ENCODE peak calls at places on chromosomes 16 and 17, in six cellular contexts. U is HCT116, M is tibial nerve, P is upper lobe of right lung, T is IMR-90, R is body of pancreas. E is an unnamed sample.
A peak's percentile ranks its signal among the peaks of the same experiment; 100 is the strongest.

GRCh38 chr17:15303293-15303692 is 38.1 kb downstream of the TEKT3 start:
- DNase-seq in U (no peak), M (no peak), R (no peak), P (no peak), T (no peak), E (no peak)

GRCh38 chr16:66961065-66961744 is at the start of gene CES3:
- DNase-seq in T (peak; percentile 58), M (peak; percentile 21), P (peak; percentile 84), R (peak; percentile 86), U (peak; percentile 75), E (peak; percentile 67)

GRCh38 chr16:1278456-1278855 is 22.6 kb downstream of the TPSD1 start:
- DNase-seq in T (no peak), M (no peak), P (no peak), U (no peak), R (no peak), E (no peak)

GRCh38 chr17:8698142-8699050 is 46.2 kb downstream of the CCDC42 start:
- DNase-seq in P (no peak), M (no peak), U (no peak), T (peak; percentile 79), R (peak; percentile 21), E (peak; percentile 65)

GRCh38 chr17:63675231-63675606 is 24.7 kb downstream of the LIMD2 start:
- DNase-seq in R (no peak), T (no peak), M (no peak), P (no peak), U (no peak), E (peak; percentile 29)

GRCh38 chr17:59845595-59846390 is 47.0 kb downstream of the TUBD1 start:
- DNase-seq in P (no peak), T (peak; percentile 89), M (peak; percentile 48), U (peak; percentile 90), R (peak; percentile 80), E (peak; percentile 75)

GRCh38 chr17:75950850-75951554 is 10.2 kb upstream of the FBF1 start:
- DNase-seq in P (no peak), R (no peak), T (peak; percentile 18), M (no peak), U (no peak), E (no peak)

GRCh38 chr16:7185689-7186088 is 147.0 kb upstream of the RBFOX1 start:
- DNase-seq in T (no peak), P (no peak), M (no peak), R (no peak), U (no peak), E (no peak)

GRCh38 chr17:63834431-63835166 is 7.1 kb upstream of the FTSJ3 start:
- DNase-seq in M (peak; percentile 33), P (no peak), R (peak; percentile 77), U (peak; percentile 83), T (peak; percentile 85), E (peak; percentile 72)

GRCh38 chr16:5918553-5919127 is 821.0 kb upstream of the EEF2KMT start:
- DNase-seq in M (no peak), T (no peak), R (no peak), P (no peak), U (no peak), E (no peak)
- TF ChIP-seq CTCF in M (no peak), T (no peak), R (no peak), P (no peak), U (no peak), E (no peak)

DNA sequence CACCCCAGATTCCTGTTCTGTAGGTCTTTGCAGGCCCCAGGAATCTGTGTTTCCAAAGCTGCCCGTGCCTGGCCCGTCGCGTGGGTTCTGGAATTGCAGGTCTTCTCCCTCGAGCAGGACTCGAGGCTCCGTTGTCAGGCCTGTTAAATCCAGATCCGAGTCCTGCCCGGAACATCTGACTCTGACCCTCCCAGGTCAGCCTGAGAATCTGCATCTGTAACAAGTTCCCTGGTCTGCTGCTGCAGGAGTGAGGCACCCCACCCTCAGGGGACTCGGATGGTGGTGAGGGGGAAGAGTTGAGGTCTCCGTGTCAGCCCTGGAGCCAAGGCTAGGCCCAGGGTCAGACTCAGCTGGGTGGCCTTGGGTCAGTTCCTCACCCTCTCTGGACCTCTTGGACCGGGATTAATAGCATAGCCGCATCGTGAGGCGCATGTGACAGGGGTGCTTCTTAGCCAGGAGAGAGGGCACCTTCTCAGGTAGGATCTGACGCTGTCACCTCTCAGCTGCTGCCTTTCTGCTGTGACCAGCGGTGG is 8.8 kb downstream of the SPIRE2 start:
- DNase-seq in P (no peak), M (no peak), U (no peak), T (no peak), R (no peak), E (no peak)
- H3K27ac ChIP-seq in P (peak overlapping the region; percentile 68), M (no peak overlapping the region), U (no peak overlapping the region), T (no peak overlapping the region), R (no peak overlapping the region), E (no peak overlapping the region)

DNA sequence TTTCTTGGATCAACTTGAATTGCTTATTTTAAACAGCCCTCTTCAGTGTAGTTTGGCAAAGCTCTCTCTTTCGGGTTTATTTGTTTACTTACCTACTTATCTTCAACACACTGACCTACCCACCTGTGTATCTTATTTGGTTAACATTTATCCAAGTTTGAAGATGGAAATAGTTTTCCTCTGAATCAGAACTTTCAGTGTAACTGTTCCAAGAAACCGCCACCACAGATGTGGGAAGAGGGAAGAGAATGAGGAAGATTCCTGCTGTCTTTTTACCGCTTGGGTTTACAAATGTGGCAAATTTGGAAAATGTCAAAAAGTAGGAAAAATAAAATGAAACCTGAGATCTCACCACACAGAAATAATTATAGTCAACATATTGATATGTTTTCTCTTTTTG is 115.8 kb downstream of the MSI2 start:
- DNase-seq in T (peak; percentile 66), P (no peak), R (no peak), M (no peak), U (peak; percentile 75), E (peak; percentile 6)
- H3K36me3 ChIP-seq in T (no peaks in the 10 kb centered on the region), P (no peaks in the 10 kb centered on the region), R (no peaks in the 10 kb centered on the region), M (no peaks in the 10 kb centered on the region), U (peaks cover 9% of the 10 kb centered on the region), E (no peaks in the 10 kb centered on the region)

DNA sequence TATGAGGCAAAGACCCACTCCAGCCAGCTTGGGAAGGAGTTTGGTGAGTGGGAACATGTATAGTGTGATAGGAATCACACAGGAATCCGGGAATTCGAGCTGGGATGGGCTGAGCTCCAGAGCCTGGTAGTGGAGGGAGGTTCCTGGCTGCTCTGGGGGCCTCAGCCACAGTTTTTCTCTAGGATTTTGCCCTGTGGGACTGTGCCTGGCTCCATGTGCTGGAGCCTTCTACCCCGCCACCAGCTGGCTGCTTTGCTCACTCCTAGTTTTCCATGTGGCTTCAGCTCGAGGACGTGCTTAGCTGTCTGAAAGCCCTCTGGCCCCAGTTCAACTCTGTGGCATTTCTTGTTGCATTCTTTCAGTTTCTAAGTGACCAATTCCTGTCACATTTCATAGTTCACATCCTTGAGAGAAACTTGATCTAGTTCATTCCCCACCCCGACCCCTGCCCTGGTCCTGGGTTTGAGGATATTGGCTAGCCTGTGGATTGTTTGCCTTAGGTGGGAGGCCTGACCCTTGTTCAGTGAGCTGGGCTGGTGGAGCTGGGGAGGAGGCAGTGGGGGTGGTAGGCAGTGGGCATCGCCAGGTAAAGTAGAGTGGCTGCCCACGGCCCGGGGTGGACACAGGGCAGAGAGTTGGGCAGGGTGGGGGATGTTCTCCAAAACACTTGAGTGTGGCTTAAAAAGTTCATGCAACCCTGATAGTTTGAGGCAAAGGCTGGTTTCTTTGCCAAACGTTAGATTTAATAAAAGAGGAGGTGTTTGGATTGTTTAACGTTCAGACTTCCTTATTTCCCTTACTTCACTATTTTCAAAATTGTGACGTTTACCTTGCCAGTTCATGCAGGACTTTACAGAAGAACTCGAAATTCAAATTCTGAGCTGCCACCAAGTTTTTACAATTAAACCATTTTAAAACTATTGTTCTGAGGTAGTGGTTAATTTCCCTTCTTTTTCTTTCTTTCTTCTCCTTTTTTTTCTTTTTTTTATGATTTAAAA is 5.2 kb downstream of the SEC14L1 start:
- DNase-seq in M (peak; percentile 68), P (peak; percentile 79), R (peak; percentile 88), T (peak; percentile 76), U (no peak), E (peak; percentile 78)
- TF ChIP-seq CTCF in M (no peak), P (peak; percentile 30), R (peak; percentile 8), T (peak; percentile 31), U (no peak), E (peak; percentile 58)

DNA sequence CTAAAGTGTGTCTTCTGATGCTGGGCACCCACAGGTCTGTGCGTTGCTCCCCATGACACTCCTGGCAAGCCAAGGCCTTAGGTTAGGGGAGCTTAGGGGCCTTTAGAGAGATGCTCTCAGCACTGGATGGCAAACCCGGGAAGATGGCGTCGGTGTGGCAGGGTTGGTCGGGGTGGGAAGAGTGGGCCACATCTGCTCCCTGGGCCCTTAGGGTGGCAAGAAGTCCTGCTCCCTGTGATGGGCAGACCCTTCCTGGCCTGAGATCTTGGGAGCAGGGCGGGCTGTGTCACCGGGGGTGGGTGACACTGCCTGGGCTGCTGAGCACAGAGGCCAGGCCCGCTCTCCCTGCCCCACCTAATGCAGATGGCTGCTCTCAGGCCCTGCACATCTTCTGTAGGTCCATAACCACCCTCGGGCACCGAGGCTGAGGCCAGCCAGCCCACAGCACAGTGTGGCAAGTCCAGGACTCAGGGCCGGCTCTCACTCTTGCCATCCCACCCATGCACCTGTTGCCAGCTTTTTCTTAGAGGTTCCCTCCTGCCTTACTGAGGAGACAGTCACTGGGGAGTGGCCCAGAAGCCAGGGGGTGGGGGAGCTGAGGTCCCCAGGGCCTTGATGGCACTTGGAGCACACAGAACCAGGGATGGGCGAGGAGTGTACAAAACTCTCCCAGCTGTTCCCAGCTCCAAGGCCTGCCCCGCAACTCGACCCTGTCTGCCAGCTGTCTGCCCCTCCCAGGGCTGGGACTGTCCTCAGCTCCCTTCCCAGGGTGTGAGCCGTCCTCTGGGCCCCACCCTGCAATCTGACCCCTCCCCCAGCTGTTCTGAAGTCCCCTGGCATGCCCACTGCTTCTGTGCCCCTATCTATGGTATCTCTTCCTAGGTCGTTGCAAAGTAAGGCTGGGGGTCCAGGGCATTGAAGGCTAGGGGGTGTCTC is 4.4 kb upstream of the MTSS2 start:
- DNase-seq in P (no peak), U (no peak), R (no peak), M (no peak), T (no peak), E (no peak)
- H3K27ac ChIP-seq in P (peak overlapping the region; percentile 89), U (no peak overlapping the region), R (no peak overlapping the region), M (peak overlapping the region; percentile 97), T (peak overlapping the region; percentile 91), E (no peak overlapping the region)

GRCh38 chr16:86085161-86085611 is 186.2 kb downstream of the IRF8 start:
- DNase-seq in T (no peak), U (no peak), P (peak; percentile 46), R (no peak), M (no peak), E (no peak)

GRCh38 chr16:86086471-86086870 is 187.5 kb downstream of the IRF8 start:
- DNase-seq in P (no peak), R (no peak), M (no peak), T (no peak), U (no peak), E (no peak)

GRCh38 chr16:86087011-86087453 is 188.1 kb downstream of the IRF8 start:
- DNase-seq in R (no peak), U (no peak), M (no peak), T (no peak), P (peak; percentile 68), E (no peak)

GRCh38 chr16:86087561-86088230 is 188.7 kb downstream of the IRF8 start:
- DNase-seq in R (no peak), T (no peak), U (no peak), M (no peak), P (peak; percentile 54), E (no peak)

GRCh38 chr16:86085795-86086194 is 186.8 kb downstream of the IRF8 start:
- DNase-seq in U (no peak), M (no peak), P (peak; percentile 10), T (no peak), R (no peak), E (no peak)
- H3K36me3 ChIP-seq in U (no peaks in the 10 kb centered on the region), M (no peaks in the 10 kb centered on the region), P (no peaks in the 10 kb centered on the region), T (no peaks in the 10 kb centered on the region), R (no peaks in the 10 kb centered on the region), E (no peaks in the 10 kb centered on the region)

E was measured in brain microvascular endothelial cell.